ENCODE peak calls at places on chromosome X, in five cellular contexts. Y is A549, C is SK-N-SH, V is HepG2, O is K562. A is an unnamed sample.

GRCh38 chrX:41481264-41482109 is 34.3 kb downstream of the NYX start:
- DNase-seq in V (peak), O (peak), Y (peak), C (peak), A (no peak)

GRCh38 chrX:155115174-155115830 is 44.0 kb downstream of the BRCC3 start:
- DNase-seq in Y (no peak), C (no peak), V (no peak), O (no peak), A (no peak)

GRCh38 chrX:80876877-80877276 is 67.2 kb upstream of the BRWD3 start:
- DNase-seq in V (peak), C (peak), Y (peak), O (peak), A (peak)

GRCh38 chrX:102833136-102833535 is 103.9 kb upstream of the RAB40AL start:
- DNase-seq in Y (no peak), V (no peak), O (no peak), C (no peak), A (peak)

GRCh38 chrX:77009691-77010090 is 437.5 kb upstream of the FGF16 start:
- DNase-seq in V (no peak), C (no peak), O (no peak), Y (no peak), A (peak)

GRCh38 chrX:75038925-75039324 is 113.7 kb upstream of the NEXMIF start:
- DNase-seq in V (peak), Y (no peak), C (no peak), O (no peak), A (peak)

GRCh38 chrX:112857478-112857878 is 16.8 kb upstream of the AMOT start:
- DNase-seq in O (no peak), C (no peak), V (no peak), Y (no peak), A (no peak)

GRCh38 chrX:151870603-151871002 is 42.1 kb upstream of the MAGEA4 start:
- DNase-seq in O (no peak), Y (peak), C (no peak), V (peak), A (peak)

GRCh38 chrX:121504148-121504547 is 456.7 kb downstream of the GLUD2 start:
- DNase-seq in Y (no peak), C (no peak), O (no peak), V (no peak), A (no peak)

GRCh38 chrX:19382500-19383145 is 38.9 kb downstream of the PDHA1 start:
- DNase-seq in V (peak), C (peak), Y (peak), O (peak), A (peak)

GRCh38 chrX:109959356-109959871 is 43.5 kb upstream of the TMEM164 start:
- DNase-seq in O (peak), Y (no peak), C (no peak), V (no peak), A (no peak)

GRCh38 chrX:128975716-128976115 is 547.6 kb downstream of the SMARCA1 start:
- DNase-seq in V (peak), C (peak), O (peak), Y (peak), A (no peak)

GRCh38 chrX:10496345-10496965 is 123.9 kb downstream of the MID1 start:
- DNase-seq in O (no peak), C (peak), Y (no peak), V (no peak), A (peak)

GRCh38 chrX:28042260-28042659 is 61.0 kb upstream of the DCAF8L1 start:
- DNase-seq in V (no peak), Y (no peak), O (no peak), C (no peak), A (no peak)

GRCh38 chrX:119604778-119605177 is 1.4 kb downstream of the NKRF start:
- DNase-seq in O (no peak), Y (no peak), C (no peak), V (no peak), A (no peak)

GRCh38 chrX:132622130-132622529 is 133.3 kb upstream of the MBNL3 start:
- DNase-seq in C (no peak), O (peak), V (no peak), Y (no peak), A (peak)

GRCh38 chrX:110317079-110317819 is 636 bp downstream of the AMMECR1 start:
- DNase-seq in Y (peak), O (peak), C (peak), V (no peak), A (no peak)

GRCh38 chrX:81489987-81490386 is 288.1 kb downstream of the SH3BGRL start:
- DNase-seq in C (no peak), O (no peak), Y (no peak), V (no peak), A (no peak)

GRCh38 chrX:24575496-24575895 is 71.7 kb downstream of the PCYT1B start:
- DNase-seq in V (no peak), C (no peak), Y (no peak), O (no peak), A (no peak)

GRCh38 chrX:69120476-69120875 is 44.8 kb downstream of the PJA1 start:
- DNase-seq in O (no peak), V (no peak), Y (no peak), C (no peak), A (no peak)

GRCh38 chrX:132843387-132843786 is 115.0 kb downstream of the HS6ST2 start:
- DNase-seq in C (no peak), O (no peak), V (no peak), Y (no peak), A (no peak)

GRCh38 chrX:118552501-118552900 is 56.9 kb downstream of the DOCK11 start:
- DNase-seq in C (no peak), V (no peak), O (no peak), Y (peak), A (peak)

GRCh38 chrX:15523088-15523487 is 22.5 kb downstream of the BMX start:
- DNase-seq in O (no peak), Y (no peak), C (no peak), V (no peak), A (no peak)

GRCh38 chrX:15522464-15522863 is 21.9 kb downstream of the BMX start:
- DNase-seq in V (no peak), O (no peak), C (no peak), Y (no peak), A (no peak)

GRCh38 chrX:15524417-15524816 is 23.8 kb downstream of the BMX start:
- DNase-seq in Y (no peak), C (no peak), O (no peak), V (no peak), A (peak)

GRCh38 chrX:15529165-15529564 is 28.6 kb downstream of the BMX start:
- DNase-seq in C (no peak), V (no peak), Y (no peak), O (no peak), A (no peak)

GRCh38 chrX:15525664-15526416 is 25.2 kb downstream of the BMX start:
- DNase-seq in C (no peak), Y (no peak), O (no peak), V (no peak), A (no peak)
- TF ChIP-seq USF2 in C (no peak), Y (no peak), O (no peak), V (no peak), A (no peak)

GRCh38 chrX:40468033-40468979 is 112.5 kb upstream of the ATP6AP2 start:
- DNase-seq in C (peak), V (peak), O (peak), Y (peak), A (peak)
- TF ChIP-seq USF2 in C (no peak), V (no peak), O (no peak), Y (no peak), A (no peak)

GRCh38 chrX:104307341-104307740 is 52.6 kb upstream of the ESX1 start:
- DNase-seq in Y (no peak), O (no peak), V (no peak), C (no peak), A (no peak)
- TF ChIP-seq USF2 in Y (no peak), O (no peak), V (no peak), C (no peak), A (no peak)

GRCh38 chrX:150581093-150581775 is 12.8 kb downstream of the MTM1 start:
- DNase-seq in Y (peak), C (no peak), V (peak), O (no peak), A (peak)
- TF ChIP-seq USF2 in Y (no peak), C (no peak), V (no peak), O (no peak), A (peak)

GRCh38 chrX:47218920-47219815 is 687 bp downstream of the CDK16 start:
- DNase-seq in C (peak), Y (peak), V (no peak), O (peak), A (no peak)

GRCh38 chrX:47217852-47218279 is 615 bp upstream of the CDK16 start:
- DNase-seq in V (peak), Y (peak), O (peak), C (peak), A (peak)

GRCh38 chrX:47217121-47217851 is 1.2 kb upstream of the CDK16 start:
- DNase-seq in Y (peak), V (peak), O (peak), C (peak), A (peak)

GRCh38 chrX:47216393-47216925 is 2.0 kb upstream of the CDK16 start:
- DNase-seq in V (no peak), C (no peak), O (no peak), Y (no peak), A (no peak)

GRCh38 chrX:47218280-47218919 is at the start of gene CDK16:
- DNase-seq in V (peak), O (peak), Y (peak), C (peak), A (peak)
- TF ChIP-seq USF2 in V (no peak), O (no peak), Y (no peak), C (no peak), A (no peak)

DNA sequence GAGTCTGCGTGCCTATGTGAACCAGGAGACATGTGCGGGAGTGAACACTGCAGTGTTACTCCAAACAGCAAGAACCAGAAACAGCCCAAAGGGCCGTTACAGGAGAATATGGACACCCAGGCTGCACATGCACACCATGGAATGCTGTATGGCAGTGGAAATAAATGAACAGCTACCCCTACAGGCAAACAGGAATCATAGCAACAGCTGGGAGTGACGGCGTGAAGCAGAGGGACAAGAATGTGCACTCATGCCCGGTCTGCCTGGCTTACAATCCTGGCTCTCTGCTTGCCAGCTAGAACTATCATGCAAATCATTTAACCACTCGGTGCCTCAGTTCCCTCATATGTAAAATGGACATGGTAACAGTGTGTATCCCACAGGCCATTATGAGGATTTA is 16.6 kb downstream of the GPKOW start:
- DNase-seq in V (peak), O (peak), Y (peak), C (peak), A (peak)
- TF ChIP-seq USF2 in V (no peak), O (no peak), Y (no peak), C (no peak), A (no peak)